ENCODE peak calls at places on chromosome 17, in four cellular contexts. One of them, this sample, is unnamed.

GRCh38 chr17:57264776-57265175 is 8.5 kb downstream of the MSI2 start:
- DNase-seq in left cardiac atrium: no peak
- DNase-seq in GM23248: no peak
- DNase-seq in non-pigmented ciliary epithelial cell: no peak
- DNase-seq in this sample: no peak

GRCh38 chr17:35001549-35001948 is 21.2 kb downstream of the LIG3 start:
- DNase-seq in left cardiac atrium: no peak
- DNase-seq in GM23248: peak; percentile 22
- DNase-seq in non-pigmented ciliary epithelial cell: no peak
- DNase-seq in this sample: no peak

GRCh38 chr17:75417054-75417453 is 11.6 kb upstream of the GRB2 start:
- DNase-seq in left cardiac atrium: no peak
- DNase-seq in GM23248: no peak
- DNase-seq in non-pigmented ciliary epithelial cell: no peak
- DNase-seq in this sample: no peak

GRCh38 chr17:60421273-60422161 is 772 bp upstream of the CHCT1 start:
- DNase-seq in left cardiac atrium: peak; percentile 74
- DNase-seq in GM23248: peak; percentile 76
- DNase-seq in non-pigmented ciliary epithelial cell: no peak
- DNase-seq in this sample: no peak

GRCh38 chr17:66542967-66543525 is 240.6 kb downstream of the PRKCA start:
- DNase-seq in left cardiac atrium: no peak
- DNase-seq in GM23248: peak; percentile 58
- DNase-seq in non-pigmented ciliary epithelial cell: peak; percentile 67
- DNase-seq in this sample: peak; percentile 66

GRCh38 chr17:49687878-49688491 is 10.1 kb upstream of the SPOP start:
- DNase-seq in left cardiac atrium: no peak
- DNase-seq in GM23248: peak; percentile 11
- DNase-seq in non-pigmented ciliary epithelial cell: no peak
- DNase-seq in this sample: no peak

GRCh38 chr17:57946798-57947358 is 8.3 kb downstream of the CUEDC1 start:
- DNase-seq in left cardiac atrium: no peak
- DNase-seq in GM23248: peak; percentile 82
- DNase-seq in non-pigmented ciliary epithelial cell: peak; percentile 50
- DNase-seq in this sample: peak; percentile 72

GRCh38 chr17:6953689-6954088 is 42.2 kb upstream of the ALOX12 start:
- DNase-seq in left cardiac atrium: no peak
- DNase-seq in GM23248: no peak
- DNase-seq in non-pigmented ciliary epithelial cell: no peak
- DNase-seq in this sample: no peak

GRCh38 chr17:62652251-62653001 is 25.0 kb downstream of the MRC2 start:
- DNase-seq in left cardiac atrium: peak; percentile 87
- DNase-seq in GM23248: peak; percentile 91
- DNase-seq in non-pigmented ciliary epithelial cell: no peak
- DNase-seq in this sample: no peak

GRCh38 chr17:74836191-74836590 is 23.5 kb downstream of the GRIN2C start:
- DNase-seq in left cardiac atrium: no peak
- DNase-seq in GM23248: no peak
- DNase-seq in non-pigmented ciliary epithelial cell: no peak
- DNase-seq in this sample: no peak

GRCh38 chr17:35051579-35052239 is 11.8 kb downstream of the RFFL start:
- DNase-seq in left cardiac atrium: no peak
- DNase-seq in GM23248: peak; percentile 19
- DNase-seq in non-pigmented ciliary epithelial cell: no peak
- DNase-seq in this sample: no peak

GRCh38 chr17:14201087-14201486 is 35.6 kb downstream of the CDRT15 start:
- DNase-seq in left cardiac atrium: no peak
- DNase-seq in GM23248: peak; percentile 19
- DNase-seq in non-pigmented ciliary epithelial cell: no peak
- DNase-seq in this sample: no peak

GRCh38 chr17:1001640-1002411 is 4.9 kb downstream of the TIMM22 start:
- DNase-seq in left cardiac atrium: peak; percentile 58
- DNase-seq in GM23248: peak; percentile 87
- DNase-seq in non-pigmented ciliary epithelial cell: no peak
- DNase-seq in this sample: no peak

GRCh38 chr17:8253801-8254200 is 4.7 kb downstream of the PFAS start:
- DNase-seq in left cardiac atrium: no peak
- DNase-seq in GM23248: no peak
- DNase-seq in non-pigmented ciliary epithelial cell: no peak
- DNase-seq in this sample: no peak

GRCh38 chr17:66730497-66730923 is 104.4 kb upstream of the CACNG5 start:
- DNase-seq in left cardiac atrium: no peak
- DNase-seq in GM23248: no peak
- DNase-seq in non-pigmented ciliary epithelial cell: no peak
- DNase-seq in this sample: no peak

GRCh38 chr17:43851744-43852143 is 4.8 kb downstream of the CD300LG start:
- DNase-seq in left cardiac atrium: no peak
- DNase-seq in GM23248: no peak
- DNase-seq in non-pigmented ciliary epithelial cell: no peak
- DNase-seq in this sample: no peak

GRCh38 chr17:50330151-50330753 is 15.7 kb upstream of the XYLT2 start:
- DNase-seq in left cardiac atrium: no peak
- DNase-seq in GM23248: no peak
- DNase-seq in non-pigmented ciliary epithelial cell: no peak
- DNase-seq in this sample: no peak

GRCh38 chr17:80885922-80886582 is 105.6 kb upstream of the CHMP6 start:
- DNase-seq in left cardiac atrium: peak; percentile 12
- DNase-seq in GM23248: no peak
- DNase-seq in non-pigmented ciliary epithelial cell: no peak
- DNase-seq in this sample: no peak

GRCh38 chr17:68906638-68907037 is 48.6 kb downstream of the ABCA8 start:
- DNase-seq in left cardiac atrium: no peak
- DNase-seq in GM23248: peak; percentile 26
- DNase-seq in non-pigmented ciliary epithelial cell: peak; percentile 27
- DNase-seq in this sample: no peak

This sample was measured in retinal pigment epithelial cell.